ENCODE peak calls at places on chromosomes 6 and 20, in five cellular contexts. Q is colonic mucosa, S is fibroblast of the aortic adventitia, D is ELR, K is Kasumi-1. J is an unnamed sample.

GRCh38 chr6:13338038-13338437 is 9.7 kb upstream of the TBC1D7 start:
- DNase-seq in K (peak), S (no peak), D (no peak), Q (no peak), J (no peak)

GRCh38 chr6:15299430-15300131 is 53.7 kb downstream of the JARID2 start:
- DNase-seq in D (peak), Q (no peak), K (peak), S (peak), J (no peak)

GRCh38 chr20:11807070-11807741 is 110.5 kb upstream of the BTBD3 start:
- DNase-seq in K (no peak), Q (no peak), D (peak), S (peak), J (no peak)

GRCh38 chr20:58065508-58066361 is 162.7 kb downstream of the ANKRD60 start:
- DNase-seq in Q (peak), K (no peak), D (no peak), S (peak), J (no peak)

GRCh38 chr6:41471064-41471895 is 74.9 kb upstream of the FOXP4 start:
- DNase-seq in S (no peak), Q (no peak), D (no peak), K (no peak), J (no peak)

GRCh38 chr6:42260972-42261371 is 43.3 kb upstream of the MRPS10 start:
- DNase-seq in D (peak), K (peak), Q (no peak), S (no peak), J (no peak)

GRCh38 chr20:62795023-62795761 is 1.1 kb upstream of the MRGBP start:
- DNase-seq in S (peak), K (peak), D (peak), Q (peak), J (peak)

GRCh38 chr6:160042014-160042773 is 73.3 kb downstream of the IGF2R start:
- DNase-seq in S (peak), Q (no peak), D (peak), K (no peak), J (no peak)

GRCh38 chr6:169566961-169567360 is 134.9 kb downstream of the WDR27 start:
- DNase-seq in K (no peak), Q (no peak), D (no peak), S (no peak), J (no peak)

GRCh38 chr6:16543491-16543890 is 217.8 kb downstream of the ATXN1 start:
- DNase-seq in D (no peak), K (no peak), Q (no peak), S (no peak), J (no peak)

GRCh38 chr20:10507052-10507451 is 71.9 kb downstream of the SLX4IP start:
- DNase-seq in D (no peak), S (no peak), K (no peak), Q (no peak), J (no peak)

GRCh38 chr20:44810061-44810390 is 320 bp downstream of the RIMS4 start:
- DNase-seq in Q (no peak), S (no peak), D (no peak), K (no peak), J (no peak)

J was measured in effector memory CD4-positive, alpha-beta T cell.